ENCODE peak calls at places on chromosomes 7 and 10, in seven cellular contexts. R is transverse colon, Z is A549, Y is fibroblast of mammary gland, M is endothelial cell, I is cardiac fibroblast, V is GM12865. E is an unnamed sample.

GRCh38 chr10:124447741-124448466 is 1.9 kb downstream of the NKX1-2 start:
- DNase-seq in R (no peak), Z (no peak), Y (no peak), M (no peak), I (no peak), V (no peak), E (no peak)

GRCh38 chr7:88167223-88167622 is 52.6 kb downstream of the SRI start:
- DNase-seq in R (no peak), Z (no peak), Y (no peak), M (no peak), I (no peak), V (no peak), E (no peak)

GRCh38 chr10:95964786-95965185 is 57.0 kb downstream of the CC2D2B start:
- DNase-seq in R (no peak), Z (no peak), Y (no peak), M (no peak), I (peak), V (no peak), E (no peak)

GRCh38 chr7:123709525-123709924 is 39.3 kb downstream of the WASL start:
- DNase-seq in R (no peak), Z (no peak), Y (no peak), M (no peak), I (peak), V (no peak), E (no peak)

GRCh38 chr10:80855348-80855971 is 317.8 kb downstream of the SH2D4B start:
- DNase-seq in R (no peak), Z (no peak), Y (no peak), M (peak), I (no peak), V (peak), E (peak)

GRCh38 chr7:117020605-117021002 is 67.3 kb downstream of the ST7 start:
- DNase-seq in R (no peak), Z (no peak), Y (no peak), M (no peak), I (no peak), V (no peak), E (no peak)

GRCh38 chr10:115093286-115093775 is at the start of gene ATRNL1:
- DNase-seq in R (peak), Z (no peak), Y (no peak), M (peak), I (peak), V (peak), E (peak)

GRCh38 chr7:48090095-48090805 is 1.2 kb downstream of the UPP1 start:
- DNase-seq in R (peak), Z (no peak), Y (peak), M (peak), I (peak), V (no peak), E (no peak)

GRCh38 chr10:71138126-71138860 is 74.1 kb upstream of the UNC5B start:
- DNase-seq in R (no peak), Z (no peak), Y (no peak), M (no peak), I (no peak), V (no peak), E (no peak)

GRCh38 chr7:127833641-127834040 is 181.6 kb downstream of the SND1 start:
- DNase-seq in R (no peak), Z (no peak), Y (peak), M (no peak), I (peak), V (no peak), E (no peak)

GRCh38 chr7:23472974-23473847 is 2.9 kb upstream of the IGF2BP3 start:
- DNase-seq in R (no peak), Z (no peak), Y (no peak), M (peak), I (no peak), V (no peak), E (no peak)

GRCh38 chr10:21700474-21700873 is 166.4 kb downstream of the MLLT10 start:
- DNase-seq in R (no peak), Z (no peak), Y (no peak), M (no peak), I (no peak), V (no peak), E (no peak)

GRCh38 chr7:25069900-25070443 is 55.1 kb downstream of the CYCS start:
- DNase-seq in R (peak), Z (peak), Y (peak), M (peak), I (peak), V (peak), E (peak)

GRCh38 chr7:30585675-30586074 is 9.0 kb upstream of the GARS1 start:
- DNase-seq in R (no peak), Z (no peak), Y (peak), M (no peak), I (peak), V (no peak), E (no peak)

GRCh38 chr7:44858161-44858560 is 10.3 kb upstream of the H2AZ2 start:
- DNase-seq in R (no peak), Z (no peak), Y (no peak), M (no peak), I (no peak), V (no peak), E (no peak)

GRCh38 chr7:151993977-151994676 is 31.3 kb upstream of the GALNT11 start:
- DNase-seq in R (no peak), Z (no peak), Y (peak), M (peak), I (no peak), V (peak), E (no peak)

GRCh38 chr7:44471850-44472249 is 18.6 kb downstream of the NUDCD3 start:
- DNase-seq in R (no peak), Z (no peak), Y (no peak), M (no peak), I (peak), V (no peak), E (no peak)

GRCh38 chr10:121556918-121557573 is 41.2 kb downstream of the FGFR2 start:
- DNase-seq in R (no peak), Z (no peak), Y (no peak), M (no peak), I (no peak), V (no peak), E (no peak)

GRCh38 chr7:960269-960871 is 5.9 kb upstream of the ADAP1 start:
- DNase-seq in R (peak), Z (no peak), Y (no peak), M (no peak), I (no peak), V (no peak), E (no peak)

DNA sequence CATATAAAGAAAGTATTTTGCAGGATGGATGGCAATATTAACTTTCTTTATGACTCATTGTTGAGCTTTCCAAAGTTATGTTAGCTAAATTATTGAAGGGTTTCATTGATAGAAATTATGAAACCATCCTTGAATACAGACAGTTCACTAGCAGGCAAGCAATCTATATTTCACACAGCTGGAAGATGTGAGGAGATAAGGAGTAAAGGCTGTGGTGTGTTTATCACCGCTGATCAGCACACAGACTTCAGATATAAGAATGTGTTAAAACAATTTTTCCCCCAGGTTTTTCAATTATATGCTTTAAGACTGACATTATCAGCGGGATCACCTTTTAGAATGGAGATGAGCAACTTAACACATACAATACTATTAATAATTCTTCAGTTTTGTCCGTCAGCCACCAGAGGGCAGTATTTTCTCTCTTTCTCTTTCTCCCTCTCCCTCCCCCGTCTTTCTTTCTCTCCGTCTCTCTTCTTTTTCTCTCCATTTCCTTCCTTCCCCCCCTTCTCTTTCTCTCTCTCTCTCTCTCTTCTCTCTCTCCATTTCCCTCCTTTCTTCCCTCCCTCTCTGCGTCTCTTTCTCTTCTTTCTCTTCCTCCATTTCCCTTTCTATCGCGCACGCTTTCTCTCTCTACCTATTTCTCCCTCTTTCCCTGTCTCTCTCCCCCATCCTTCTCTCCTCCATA is 62.9 kb upstream of the FAM171A1 start:
- DNase-seq in R (no peak), Z (peak), Y (peak), M (peak), I (peak), V (peak), E (peak)
- TF ChIP-seq CTCF in R (peak), Z (peak), Y (peak), M (peak), I (peak), V (peak), E (peak)

DNA sequence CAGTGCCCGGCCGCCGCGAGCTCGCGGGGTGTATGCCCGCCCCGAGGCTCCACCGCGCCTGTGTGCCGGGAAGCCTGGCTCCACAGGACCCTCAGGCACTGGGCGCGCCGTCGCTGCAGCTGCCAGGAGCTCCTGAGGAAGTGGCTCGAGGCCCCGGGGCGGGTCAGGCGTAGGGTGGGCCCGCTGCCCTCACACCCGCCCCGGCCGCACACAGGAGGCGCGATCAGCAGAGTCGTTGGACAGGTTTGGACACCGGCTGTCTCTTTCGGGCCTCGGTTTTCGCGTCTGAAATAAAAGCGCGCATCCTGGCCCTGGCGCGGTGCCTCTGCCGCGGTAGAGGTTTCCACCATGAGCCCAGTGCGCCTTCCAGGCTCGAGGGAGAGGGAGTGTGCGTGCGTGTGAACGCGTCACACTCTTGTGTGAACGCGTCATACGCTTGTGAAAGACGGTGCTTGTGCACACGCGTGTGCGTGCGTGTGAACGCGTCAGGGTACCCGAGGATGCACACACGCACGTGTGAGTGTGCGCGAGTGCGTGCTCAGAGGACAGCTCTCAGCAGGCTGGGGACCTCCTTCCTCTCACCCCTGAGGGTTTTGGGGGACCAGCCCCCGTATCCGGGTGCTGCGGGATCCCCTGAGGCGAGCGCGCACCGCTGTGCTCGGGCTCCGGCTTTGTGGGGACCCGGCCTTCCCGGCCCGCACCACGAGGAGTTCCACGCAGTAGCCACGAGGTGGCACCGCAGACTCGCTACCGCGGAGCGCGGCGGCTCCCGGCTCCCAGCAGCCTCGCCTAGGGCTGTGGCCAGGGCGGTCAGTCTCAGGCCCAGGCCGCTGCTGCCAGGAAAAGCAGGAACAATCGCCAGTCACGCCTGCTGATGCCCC is 83.8 kb downstream of the BMS1 start:
- DNase-seq in R (peak), Z (peak), Y (peak), M (peak), I (peak), V (peak), E (peak)
- TF ChIP-seq CTCF in R (peak), Z (peak), Y (peak), M (peak), I (peak), V (peak), E (peak)

GRCh38 chr10:7881119-7881518 is 62.8 kb downstream of the TAF3 start:
- DNase-seq in R (no peak), Z (no peak), Y (no peak), M (no peak), I (no peak), V (no peak), E (no peak)
- TF ChIP-seq CTCF in R (no peak), Z (no peak), Y (no peak), M (no peak), I (no peak), V (no peak), E (no peak)

GRCh38 chr7:95191793-95192192 is 132.5 kb downstream of the PON1 start:
- DNase-seq in R (no peak), Z (no peak), Y (no peak), M (no peak), I (no peak), V (no peak), E (no peak)

GRCh38 chr7:95190515-95190914 is 133.8 kb downstream of the PON1 start:
- DNase-seq in R (no peak), Z (no peak), Y (peak), M (no peak), I (no peak), V (peak), E (no peak)
- TF ChIP-seq CTCF in R (no peak), Z (no peak), Y (peak), M (no peak), I (peak), V (peak), E (peak)

DNA sequence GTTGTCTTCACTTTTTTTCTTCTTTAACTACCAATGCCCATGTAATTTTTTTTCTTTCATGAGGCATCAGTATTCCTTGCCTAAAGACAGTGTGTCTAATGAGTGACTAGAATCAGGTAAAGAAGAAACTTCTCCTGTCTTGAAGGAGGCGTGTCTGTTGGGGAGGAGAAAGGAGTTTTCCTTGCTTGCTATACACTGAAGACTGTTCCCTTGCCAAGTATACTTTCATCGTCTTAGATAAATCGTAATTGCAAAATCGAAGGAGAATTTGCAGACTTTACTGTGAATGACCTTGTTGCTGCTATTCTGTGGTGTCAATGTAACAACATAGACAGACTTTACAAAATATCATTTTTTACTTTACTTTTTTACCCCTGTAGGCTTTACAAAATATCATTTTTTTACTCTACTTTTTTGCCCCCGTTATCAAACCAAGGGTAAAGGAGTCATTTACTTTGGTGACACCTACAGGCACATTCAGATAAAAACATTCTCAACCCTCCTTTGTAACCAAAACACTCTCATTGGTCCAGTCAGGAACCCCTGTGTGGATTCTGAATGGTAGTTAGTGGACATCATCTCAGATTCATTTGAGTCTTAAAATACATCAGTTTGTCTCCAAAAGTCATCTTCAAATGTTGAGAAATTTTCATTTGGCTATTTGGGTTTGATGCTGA is 232.4 kb downstream of the AHR start:
- DNase-seq in R (no peak), Z (no peak), Y (peak), M (no peak), I (peak), V (peak), E (peak)
- TF ChIP-seq CTCF in R (no peak), Z (peak), Y (peak), M (peak), I (peak), V (peak), E (peak)

DNA sequence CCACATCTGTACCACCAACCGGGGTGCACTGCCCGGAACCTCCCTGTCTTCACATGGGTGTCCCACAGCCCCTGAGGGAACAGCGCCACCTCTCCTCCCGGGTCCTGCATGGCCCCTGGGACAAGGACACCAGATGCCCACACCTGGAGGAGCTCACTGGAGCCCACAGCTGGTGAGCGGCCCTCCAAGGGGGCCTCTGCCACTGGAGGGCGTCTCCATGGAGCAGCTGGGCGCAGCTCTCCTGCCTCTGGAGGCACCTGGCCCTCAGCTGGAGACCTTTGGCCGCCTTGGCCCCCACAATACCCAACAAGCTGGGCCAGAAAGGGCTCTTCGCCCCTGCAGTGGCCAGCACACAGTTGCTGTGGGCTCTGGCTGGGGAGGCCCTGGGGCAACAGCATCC is 7.3 kb upstream of the NKX6-2 start:
- DNase-seq in R (no peak), Z (no peak), Y (no peak), M (no peak), I (no peak), V (no peak), E (no peak)
- TF ChIP-seq CTCF in R (no peak), Z (no peak), Y (no peak), M (no peak), I (no peak), V (no peak), E (no peak)

GRCh38 chr10:86644412-86645110 is 9.8 kb upstream of the OPN4 start:
- DNase-seq in R (no peak), Z (no peak), Y (peak), M (no peak), I (no peak), V (peak), E (peak)
- TF ChIP-seq CTCF in R (no peak), Z (no peak), Y (no peak), M (no peak), I (peak), V (peak), E (peak)